ENCODE peak calls at places on chromosomes 3 and 15, in ten cellular contexts. N is stimulated activated naive B cell treated with anti-CD40 and anti-IgM and Interleukin-4, amounts not matched to agents 10 μg/mL and 1 μg/mL and 100 μg/mL, for 72 hours; R is NCI-H1105 treated with DMSO at 0.1 percent for 48 hours; Q is activated B cell treated with CpG ODN at 0.5 μM for 24 hours; E is A172; O is naive thymus-derived CD4-positive, alpha-beta T cell; K is ureter; L is activated T-helper 1 cell treated with Interleukin-2 at 50 U/mL for 16 hours; P is heart right ventricle; Y is substantia nigra. J is an unnamed sample.

GRCh38 chr3:100384735-100385134 is 16.2 kb downstream of the TOMM70 start:
- DNase-seq in R (no peak), Q (no peak), P (no peak), Y (no peak), N (no peak), L (no peak), E (no peak), O (no peak), K (no peak), J (no peak)

GRCh38 chr15:31523655-31524049 is 197.0 kb downstream of the KLF13 start:
- DNase-seq in E (no peak), N (no peak), Q (no peak), R (no peak), L (no peak), P (no peak), K (no peak), Y (no peak), O (no peak), J (no peak)

GRCh38 chr15:78536134-78536533 is 4.1 kb upstream of the PSMA4 start:
- DNase-seq in L (no peak), R (no peak), N (no peak), E (no peak), K (no peak), Q (no peak), O (no peak), Y (no peak), P (no peak), J (no peak)

GRCh38 chr3:56758539-56758981 is 43.2 kb downstream of the ARHGEF3 start:
- DNase-seq in E (peak), N (peak), Y (no peak), Q (no peak), L (no peak), P (no peak), K (peak), O (peak), R (no peak), J (peak)

GRCh38 chr15:47548986-47549385 is 168.3 kb upstream of the SEMA6D start:
- DNase-seq in K (no peak), L (no peak), Q (no peak), Y (no peak), R (no peak), O (no peak), N (no peak), P (no peak), E (no peak), J (no peak)

GRCh38 chr3:94115482-94115881 is 52.6 kb downstream of the NSUN3 start:
- DNase-seq in E (peak), N (no peak), K (no peak), R (peak), P (no peak), L (no peak), Y (no peak), O (no peak), Q (no peak), J (no peak)

GRCh38 chr3:194871143-194871863 is 185.6 kb downstream of the FAM43A start:
- DNase-seq in L (no peak), Y (no peak), K (peak), P (peak), E (peak), N (peak), O (no peak), R (no peak), Q (peak), J (no peak)

GRCh38 chr15:56064152-56064551 is 70.7 kb upstream of the NEDD4 start:
- DNase-seq in K (no peak), E (no peak), N (no peak), Y (no peak), R (no peak), L (no peak), Q (no peak), O (no peak), P (no peak), J (no peak)

GRCh38 chr15:98413973-98414546 is 234.3 kb upstream of the IGF1R start:
- DNase-seq in Y (no peak), N (no peak), P (peak), Q (no peak), R (no peak), K (no peak), L (no peak), E (no peak), O (no peak), J (no peak)

GRCh38 chr15:56442354-56442753 is 22.6 kb downstream of the MNS1 start:
- DNase-seq in E (no peak), Y (no peak), K (no peak), N (no peak), R (no peak), Q (no peak), O (no peak), P (no peak), L (no peak), J (no peak)

GRCh38 chr3:27310693-27311092 is 58.5 kb downstream of the NEK10 start:
- DNase-seq in O (no peak), E (peak), P (no peak), K (no peak), Q (no peak), N (no peak), R (no peak), Y (no peak), L (no peak), J (no peak)

GRCh38 chr15:80234883-80235282 is 17.1 kb downstream of the CTXND1 start:
- DNase-seq in P (no peak), K (no peak), Y (no peak), L (peak), O (peak), Q (no peak), R (no peak), E (peak), N (no peak), J (no peak)

GRCh38 chr3:101642441-101642840 is 34.5 kb downstream of the ZBTB11 start:
- DNase-seq in N (no peak), Q (no peak), E (no peak), L (no peak), P (no peak), O (no peak), R (no peak), Y (no peak), K (no peak), J (no peak)

GRCh38 chr3:154758109-154758868 is 321.8 kb upstream of the MME start:
- DNase-seq in E (peak), O (no peak), P (no peak), L (no peak), Y (no peak), N (no peak), R (peak), Q (no peak), K (no peak), J (no peak)

GRCh38 chr15:74958908-74959642 is 2.5 kb upstream of the RPP25 start:
- DNase-seq in Q (no peak), O (no peak), P (no peak), L (no peak), K (no peak), R (no peak), N (no peak), Y (no peak), E (no peak), J (no peak)

GRCh38 chr3:150077581-150078247 is 107.0 kb upstream of the PFN2 start:
- DNase-seq in O (no peak), R (peak), Y (no peak), N (no peak), E (peak), Q (no peak), L (no peak), K (no peak), P (no peak), J (no peak)

GRCh38 chr3:4416961-4417360 is 50.1 kb downstream of the SUMF1 start:
- DNase-seq in K (no peak), Y (no peak), E (peak), P (no peak), Q (no peak), N (no peak), L (no peak), R (no peak), O (no peak), J (no peak)

GRCh38 chr3:38459499-38460048 is 5.9 kb downstream of the ACVR2B start:
- DNase-seq in L (no peak), K (no peak), O (no peak), N (no peak), P (no peak), E (no peak), Q (no peak), Y (no peak), R (no peak), J (no peak)

GRCh38 chr15:26766262-26766661 is 6.6 kb downstream of the GABRB3 start:
- DNase-seq in Y (no peak), E (no peak), P (no peak), R (no peak), Q (no peak), N (no peak), L (no peak), K (no peak), O (no peak), J (no peak)

GRCh38 chr3:170697803-170698350 is 112.0 kb upstream of the SLC7A14 start:
- DNase-seq in Y (no peak), E (no peak), R (no peak), O (no peak), N (no peak), Q (no peak), L (no peak), P (no peak), K (no peak), J (no peak)

GRCh38 chr3:49471856-49472495 is 1.9 kb downstream of the DAG1 start:
- DNase-seq in Y (no peak), E (no peak), R (no peak), P (no peak), N (no peak), O (no peak), L (no peak), Q (no peak), K (no peak), J (no peak)

GRCh38 chr3:127722928-127723603 is 50.3 kb downstream of the ABTB1 start:
- DNase-seq in R (no peak), O (no peak), Q (no peak), Y (no peak), L (no peak), P (no peak), E (no peak), N (no peak), K (no peak), J (no peak)

J was measured in GDM1.